ENCODE peak calls at places on chromosomes 4 and X, in six cellular contexts. F is hepatocyte, E is cardiac muscle cell, D is dorsolateral prefrontal cortex, G is SK-N-SH, A is A673. Y is an unnamed sample.

GRCh38 chr4:622996-623913 is 2.1 kb upstream of the PDE6B start:
- DNase-seq in E (no peak), G (no peak), D (peak), A (no peak), F (no peak), Y (no peak)

GRCh38 chrX:40099046-40099968 is 1.5 kb upstream of the BCOR start:
- DNase-seq in G (peak), A (no peak), E (peak), D (no peak), F (peak), Y (no peak)

GRCh38 chr4:83071116-83071515 is 36.1 kb downstream of the COPS4 start:
- DNase-seq in E (no peak), D (no peak), G (no peak), F (no peak), A (no peak), Y (no peak)

GRCh38 chr4:78764498-78764961 is 11.6 kb upstream of the BMP2K start:
- DNase-seq in G (no peak), D (no peak), E (no peak), F (no peak), A (no peak), Y (no peak)

GRCh38 chrX:71870337-71871098 is 40.1 kb upstream of the NHSL2 start:
- DNase-seq in A (peak), G (no peak), E (peak), F (peak), D (no peak), Y (no peak)

GRCh38 chr4:2291705-2292651 is 30.1 kb upstream of the MXD4 start:
- DNase-seq in A (no peak), F (peak), D (no peak), E (no peak), G (peak), Y (no peak)

GRCh38 chr4:101355767-101356702 is 8.7 kb upstream of the PPP3CA start:
- DNase-seq in F (peak), D (no peak), E (no peak), A (no peak), G (no peak), Y (peak)

GRCh38 chrX:3545901-3546300 is 167.5 kb downstream of the PRKX start:
- DNase-seq in D (no peak), A (no peak), E (no peak), G (no peak), F (no peak), Y (no peak)

GRCh38 chrX:117711774-117712173 is 404.8 kb downstream of the KLHL13 start:
- DNase-seq in E (no peak), G (peak), D (no peak), F (no peak), A (no peak), Y (no peak)

GRCh38 chr4:140266958-140267568 is 106.4 kb upstream of the SCOC start:
- DNase-seq in E (no peak), D (no peak), G (no peak), A (no peak), F (no peak), Y (peak)

GRCh38 chr4:183601381-183601780 is 57.6 kb downstream of the RWDD4 start:
- DNase-seq in D (no peak), G (peak), E (no peak), F (no peak), A (no peak), Y (no peak)

DNA sequence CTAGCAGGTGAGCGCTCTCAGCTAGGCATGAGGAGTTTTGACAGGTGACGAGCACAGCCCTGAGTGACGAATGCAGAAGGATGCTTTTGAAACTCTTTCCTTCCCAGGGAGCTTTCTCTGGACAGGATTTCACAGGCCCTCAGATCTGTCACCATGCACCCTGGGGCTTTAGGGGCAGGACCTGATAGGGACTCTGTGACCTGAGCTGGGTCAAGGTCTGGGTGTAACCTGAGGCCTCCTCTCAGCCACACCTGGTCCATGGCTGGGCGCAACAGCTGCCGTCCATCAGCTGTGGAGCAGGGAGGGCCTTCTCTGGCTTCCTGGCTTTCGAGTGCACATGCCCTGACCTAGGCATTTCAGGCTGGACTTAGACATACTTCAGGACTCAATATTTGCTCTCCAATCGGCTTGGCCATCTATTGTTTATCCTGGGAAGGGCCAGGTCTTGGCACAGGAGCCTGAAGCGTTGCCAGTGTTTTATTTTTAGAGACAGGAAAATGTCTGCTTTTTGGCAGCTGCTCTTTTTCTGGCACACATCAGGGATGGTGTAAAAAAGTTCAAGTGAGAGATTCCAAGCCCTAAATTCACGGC is 56.4 kb downstream of the C4orf51 start:
- DNase-seq in A (no peak), G (no peak), D (no peak), F (no peak), E (peak), Y (no peak)
- H3K27ac ChIP-seq in A (no peak), G (peak), D (no peak), F (peak), E (no peak), Y (peak)

DNA sequence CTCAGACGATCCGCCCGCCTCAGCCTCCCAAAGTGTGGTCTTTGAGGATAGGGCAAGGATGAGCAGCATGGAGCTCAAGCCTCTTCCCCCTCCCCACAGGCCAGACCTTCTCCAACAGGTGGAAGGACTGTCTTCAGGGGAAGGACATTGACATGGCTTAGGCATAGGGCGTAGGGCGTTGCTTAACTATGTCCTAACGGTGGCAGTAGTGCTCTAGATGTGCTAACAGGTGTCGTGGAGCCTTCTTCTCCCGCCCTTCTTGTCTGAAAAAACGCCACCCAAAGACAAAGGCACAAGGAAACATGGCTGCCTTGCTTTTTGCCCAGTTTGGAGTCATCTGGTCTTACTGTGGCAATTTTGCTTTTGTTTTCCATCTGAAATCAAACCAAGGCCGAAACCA is 219.8 kb downstream of the OR13H1 start:
- DNase-seq in G (peak), D (peak), F (no peak), E (no peak), A (peak), Y (no peak)
- H3K4me3 ChIP-seq in G (peak), D (peak), F (no peak), E (no peak), A (no peak), Y (no peak)

GRCh38 chr4:151689211-151689991 is 71.4 kb downstream of the GATB start:
- DNase-seq in A (no peak), F (no peak), G (no peak), D (no peak), E (no peak), Y (no peak)
- TF ChIP-seq CTCF in A (no peak), F (no peak), G (no peak), D (no peak), E (no peak), Y (no peak)

DNA sequence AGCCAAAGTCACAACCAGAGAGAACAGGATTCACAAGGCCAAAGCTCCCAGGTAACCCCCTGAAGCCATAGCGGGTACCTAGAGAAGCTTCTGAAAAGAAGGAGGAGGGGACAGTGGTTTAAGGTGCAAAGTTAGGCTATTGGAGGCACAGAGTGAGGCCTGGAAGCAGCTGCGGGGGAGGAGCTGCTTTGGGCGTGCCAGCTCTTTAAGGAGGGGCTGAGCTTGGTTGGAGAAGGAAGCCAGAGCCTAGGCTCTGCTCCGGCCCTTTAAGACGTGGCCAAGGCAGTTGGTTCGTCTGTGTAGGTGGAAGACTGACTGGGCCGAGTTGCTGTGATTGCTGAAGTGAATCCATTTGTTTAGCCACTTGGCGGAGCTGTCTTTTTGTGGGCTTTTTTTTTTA is 1.5 kb downstream of the KLF8 start:
- DNase-seq in E (peak), D (no peak), F (peak), G (no peak), A (peak), Y (no peak)
- H3K27ac ChIP-seq in E (no peak), D (peak), F (no peak), G (no peak), A (no peak), Y (no peak)